ENCODE peak calls at places on chromosomes 11 and 22, in five cellular contexts. One of them, this sample, is unnamed.

GRCh38 chr11:10524471-10524870 is 16.5 kb downstream of the RNF141 start:
- DNase-seq in frontal cortex: no peak
- DNase-seq in AML-193: no peak
- DNase-seq in stimulated activated CD4-positive, alpha-beta T cell treated with anti-CD3 and anti-CD28 coated beads, Interleukin-1b, Interleukin-23, amount 100 ng/mL, for 24 hours: no peak
- DNase-seq in H7: no peak
- DNase-seq in this sample: no peak

GRCh38 chr11:72528121-72528520 is 93.8 kb upstream of the CLPB start:
- DNase-seq in frontal cortex: no peak
- DNase-seq in AML-193: no peak
- DNase-seq in stimulated activated CD4-positive, alpha-beta T cell treated with anti-CD3 and anti-CD28 coated beads, Interleukin-1b, Interleukin-23, amount 100 ng/mL, for 24 hours: no peak
- DNase-seq in H7: no peak
- DNase-seq in this sample: no peak

GRCh38 chr11:11010624-11011127 is 152.8 kb upstream of the ZBED5 start:
- DNase-seq in frontal cortex: no peak
- DNase-seq in AML-193: no peak
- DNase-seq in stimulated activated CD4-positive, alpha-beta T cell treated with anti-CD3 and anti-CD28 coated beads, Interleukin-1b, Interleukin-23, amount 100 ng/mL, for 24 hours: no peak
- DNase-seq in H7: peak
- DNase-seq in this sample: no peak

GRCh38 chr11:36356201-36356600 is 60.1 kb downstream of the PRR5L start:
- DNase-seq in frontal cortex: no peak
- DNase-seq in AML-193: peak
- DNase-seq in stimulated activated CD4-positive, alpha-beta T cell treated with anti-CD3 and anti-CD28 coated beads, Interleukin-1b, Interleukin-23, amount 100 ng/mL, for 24 hours: no peak
- DNase-seq in H7: no peak
- DNase-seq in this sample: no peak

GRCh38 chr11:78346799-78347198 is 70.8 kb downstream of the GAB2 start:
- DNase-seq in frontal cortex: no peak
- DNase-seq in AML-193: no peak
- DNase-seq in stimulated activated CD4-positive, alpha-beta T cell treated with anti-CD3 and anti-CD28 coated beads, Interleukin-1b, Interleukin-23, amount 100 ng/mL, for 24 hours: no peak
- DNase-seq in H7: no peak
- DNase-seq in this sample: no peak

GRCh38 chr22:21735198-21736083 is at the start of gene YPEL1:
- DNase-seq in frontal cortex: peak
- DNase-seq in AML-193: peak
- DNase-seq in stimulated activated CD4-positive, alpha-beta T cell treated with anti-CD3 and anti-CD28 coated beads, Interleukin-1b, Interleukin-23, amount 100 ng/mL, for 24 hours: peak
- DNase-seq in H7: peak
- DNase-seq in this sample: peak

GRCh38 chr11:59097113-59097708 is 9.8 kb upstream of the FAM111B start:
- DNase-seq in frontal cortex: no peak
- DNase-seq in AML-193: peak
- DNase-seq in stimulated activated CD4-positive, alpha-beta T cell treated with anti-CD3 and anti-CD28 coated beads, Interleukin-1b, Interleukin-23, amount 100 ng/mL, for 24 hours: peak
- DNase-seq in H7: no peak
- DNase-seq in this sample: peak

GRCh38 chr11:15937601-15938361 is 418.6 kb downstream of the SOX6 start:
- DNase-seq in frontal cortex: no peak
- DNase-seq in AML-193: no peak
- DNase-seq in stimulated activated CD4-positive, alpha-beta T cell treated with anti-CD3 and anti-CD28 coated beads, Interleukin-1b, Interleukin-23, amount 100 ng/mL, for 24 hours: no peak
- DNase-seq in H7: peak
- DNase-seq in this sample: peak

GRCh38 chr11:23226331-23226909 is 366.1 kb upstream of the CCDC179 start:
- DNase-seq in frontal cortex: no peak
- DNase-seq in AML-193: no peak
- DNase-seq in stimulated activated CD4-positive, alpha-beta T cell treated with anti-CD3 and anti-CD28 coated beads, Interleukin-1b, Interleukin-23, amount 100 ng/mL, for 24 hours: no peak
- DNase-seq in H7: no peak
- DNase-seq in this sample: no peak

GRCh38 chr22:50281957-50282356 is 11.8 kb upstream of the MAPK11 start:
- DNase-seq in frontal cortex: no peak
- DNase-seq in AML-193: no peak
- DNase-seq in stimulated activated CD4-positive, alpha-beta T cell treated with anti-CD3 and anti-CD28 coated beads, Interleukin-1b, Interleukin-23, amount 100 ng/mL, for 24 hours: no peak
- DNase-seq in H7: no peak
- DNase-seq in this sample: no peak

GRCh38 chr22:19773470-19774040 is 13.0 kb downstream of the TBX1 start:
- DNase-seq in frontal cortex: no peak
- DNase-seq in AML-193: no peak
- DNase-seq in stimulated activated CD4-positive, alpha-beta T cell treated with anti-CD3 and anti-CD28 coated beads, Interleukin-1b, Interleukin-23, amount 100 ng/mL, for 24 hours: no peak
- DNase-seq in H7: peak
- DNase-seq in this sample: peak

GRCh38 chr22:19516378-19517170 is 7.6 kb downstream of the CLDN5 start:
- DNase-seq in frontal cortex: no peak
- DNase-seq in AML-193: no peak
- DNase-seq in stimulated activated CD4-positive, alpha-beta T cell treated with anti-CD3 and anti-CD28 coated beads, Interleukin-1b, Interleukin-23, amount 100 ng/mL, for 24 hours: no peak
- DNase-seq in H7: no peak
- DNase-seq in this sample: peak

GRCh38 chr11:134124660-134125451 is 56.0 kb downstream of the JAM3 start:
- DNase-seq in frontal cortex: peak
- DNase-seq in AML-193: no peak
- DNase-seq in stimulated activated CD4-positive, alpha-beta T cell treated with anti-CD3 and anti-CD28 coated beads, Interleukin-1b, Interleukin-23, amount 100 ng/mL, for 24 hours: no peak
- DNase-seq in H7: peak
- DNase-seq in this sample: peak

GRCh38 chr22:31106001-31106571 is 1.3 kb downstream of the SELENOM start:
- DNase-seq in frontal cortex: no peak
- DNase-seq in AML-193: no peak
- DNase-seq in stimulated activated CD4-positive, alpha-beta T cell treated with anti-CD3 and anti-CD28 coated beads, Interleukin-1b, Interleukin-23, amount 100 ng/mL, for 24 hours: no peak
- DNase-seq in H7: no peak
- DNase-seq in this sample: peak